ENCODE peak calls at places on chromosome 1, in ten cellular contexts. D is GM10248; F is activated CD4-positive, alpha-beta T cell treated with anti-CD3 and anti-CD28 coated beads, Interleukin-2, amount 50 U/mL, for 1 hour; P is renal cortical epithelial cell; H is heart left ventricle; Z is naive thymus-derived CD8-positive, alpha-beta T cell; V is retinal pigment epithelial cell; W is iPS DF 19.7; I is AG08396; S is pancreas. M is an unnamed sample.

GRCh38 chr1:64161347-64162080 is 41.9 kb upstream of the UBE2U start:
- DNase-seq in I (peak; percentile 57), W (no peak), P (no peak), F (no peak), H (no peak), Z (no peak), D (no peak), S (no peak), V (no peak), M (no peak)

GRCh38 chr1:155983191-155984023 is 5.1 kb upstream of the ARHGEF2 start:
- DNase-seq in Z (no peak), V (peak; percentile 48), F (no peak), W (no peak), D (no peak), P (peak; percentile 62), H (peak; percentile 83), I (peak; percentile 80), S (no peak), M (peak; percentile 78)

GRCh38 chr1:227072991-227073390 is 132.9 kb downstream of the COQ8A start:
- DNase-seq in D (no peak), I (no peak), W (no peak), S (no peak), H (no peak), V (no peak), Z (no peak), P (peak; percentile 64), F (no peak), M (no peak)

GRCh38 chr1:23171181-23171755 is 2.6 kb upstream of the LUZP1 start:
- DNase-seq in S (no peak), D (no peak), W (no peak), Z (no peak), P (no peak), F (no peak), V (no peak), I (no peak), H (no peak), M (no peak)

GRCh38 chr1:85275701-85276289 is 637 bp downstream of the BCL10 start:
- DNase-seq in F (peak; percentile 6), P (peak; percentile 56), S (no peak), H (no peak), V (no peak), D (peak; percentile 35), I (no peak), Z (peak; percentile 39), W (no peak), M (no peak)

GRCh38 chr1:200240655-200241054 is 169.2 kb downstream of the ZNF281 start:
- DNase-seq in H (peak; percentile 24), S (no peak), D (no peak), I (no peak), P (no peak), Z (no peak), F (no peak), W (no peak), V (no peak), M (no peak)

GRCh38 chr1:53949651-53950050 is 3.5 kb downstream of the LRRC42 start:
- DNase-seq in W (no peak), H (peak; percentile 16), I (no peak), S (no peak), V (no peak), D (no peak), F (no peak), Z (no peak), P (no peak), M (no peak)

GRCh38 chr1:92711473-92712165 is 73.3 kb downstream of the EVI5 start:
- DNase-seq in V (peak; percentile 13), F (no peak), I (no peak), S (peak; percentile 20), H (no peak), Z (no peak), P (peak; percentile 49), W (no peak), D (no peak), M (peak; percentile 33)

GRCh38 chr1:156858555-156858956 is 361 bp downstream of the INSRR start:
- DNase-seq in Z (no peak), I (no peak), S (no peak), V (no peak), P (no peak), H (peak; percentile 37), W (no peak), D (no peak), F (no peak), M (no peak)